ENCODE peak calls at places on chromosomes 4 and X, in five cellular contexts. G is K562, X is HCT116, A is HepG2, U is H1. I is an unnamed sample.

GRCh38 chrX:41122664-41123257 is 37.5 kb downstream of the USP9X start:
- DNase-seq in U (no peak), X (no peak), A (no peak), G (no peak), I (no peak)

GRCh38 chrX:107119281-107119680 is 659 bp upstream of the RBM41 start:
- DNase-seq in U (no peak), G (no peak), X (no peak), A (no peak), I (no peak)

GRCh38 chr4:186266699-186267467 is 894 bp downstream of the F11 start:
- DNase-seq in A (peak), G (no peak), U (no peak), X (no peak), I (no peak)

GRCh38 chrX:51456814-51457213 is 39.6 kb downstream of the NUDT11 start:
- DNase-seq in X (no peak), U (no peak), A (peak), G (no peak), I (no peak)

GRCh38 chr4:128353791-128354190 is 66.2 kb upstream of the PGRMC2 start:
- DNase-seq in X (no peak), G (no peak), U (no peak), A (no peak), I (no peak)

GRCh38 chr4:168612435-168613139 is 115.7 kb downstream of the PALLD start:
- DNase-seq in U (no peak), G (no peak), A (no peak), X (no peak), I (no peak)

GRCh38 chr4:140689628-140690027 is 66.6 kb downstream of the TBC1D9 start:
- DNase-seq in G (no peak), A (no peak), X (no peak), U (no peak), I (peak)

GRCh38 chr4:7970031-7970946 is 30.6 kb upstream of the AFAP1 start:
- DNase-seq in U (no peak), X (no peak), G (no peak), A (peak), I (no peak)

GRCh38 chr4:149291463-149291862 is 524.2 kb downstream of the IQCM start:
- DNase-seq in X (no peak), A (no peak), U (no peak), G (no peak), I (peak)

GRCh38 chr4:185322805-185323204 is 72.9 kb downstream of the LRP2BP start:
- DNase-seq in A (no peak), U (no peak), G (no peak), X (no peak), I (no peak)

GRCh38 chrX:108439961-108440696 is 491 bp downstream of the COL4A5 start:
- DNase-seq in G (peak), X (no peak), A (no peak), U (no peak), I (no peak)

GRCh38 chr4:145380123-145380522 is 101.5 kb upstream of the SMAD1 start:
- DNase-seq in U (no peak), X (no peak), A (no peak), G (no peak), I (no peak)

GRCh38 chr4:139301821-139302611 is at the start of gene NDUFC1:
- DNase-seq in A (peak), G (peak), U (peak), X (no peak), I (peak)

GRCh38 chrX:41452972-41453371 is 5.8 kb downstream of the NYX start:
- DNase-seq in A (no peak), G (no peak), U (no peak), X (no peak), I (no peak)

GRCh38 chr4:183136880-183137279 is 37.8 kb downstream of the WWC2 start:
- DNase-seq in X (no peak), G (no peak), U (no peak), A (no peak), I (no peak)
- TF ChIP-seq JUND in X (no peak), G (no peak), U (no peak), A (no peak), I (no peak)

GRCh38 chr4:80192252-80192866 is 4.9 kb upstream of the PRDM8 start:
- DNase-seq in U (no peak), A (no peak), G (no peak), X (no peak), I (no peak)

GRCh38 chr4:80188801-80189458 is 8.4 kb upstream of the PRDM8 start:
- DNase-seq in G (no peak), U (no peak), A (no peak), X (no peak), I (no peak)

GRCh38 chr4:80188457-80188800 is 8.9 kb upstream of the PRDM8 start:
- DNase-seq in U (no peak), G (no peak), X (no peak), A (no peak), I (no peak)

GRCh38 chr4:80189581-80189955 is 7.7 kb upstream of the PRDM8 start:
- DNase-seq in U (no peak), A (no peak), G (no peak), X (no peak), I (no peak)

GRCh38 chr4:80189956-80190671 is 7.2 kb upstream of the PRDM8 start:
- DNase-seq in X (no peak), G (no peak), A (no peak), U (peak), I (no peak)
- TF ChIP-seq JUND in X (no peak), G (no peak), A (no peak), U (no peak), I (no peak)

GRCh38 chrX:30995060-30995700 is 76.7 kb downstream of the FTHL17 start:
- DNase-seq in G (no peak), U (no peak), A (peak), X (no peak), I (no peak)
- TF ChIP-seq JUND in G (no peak), U (no peak), A (no peak), X (no peak), I (no peak)

DNA sequence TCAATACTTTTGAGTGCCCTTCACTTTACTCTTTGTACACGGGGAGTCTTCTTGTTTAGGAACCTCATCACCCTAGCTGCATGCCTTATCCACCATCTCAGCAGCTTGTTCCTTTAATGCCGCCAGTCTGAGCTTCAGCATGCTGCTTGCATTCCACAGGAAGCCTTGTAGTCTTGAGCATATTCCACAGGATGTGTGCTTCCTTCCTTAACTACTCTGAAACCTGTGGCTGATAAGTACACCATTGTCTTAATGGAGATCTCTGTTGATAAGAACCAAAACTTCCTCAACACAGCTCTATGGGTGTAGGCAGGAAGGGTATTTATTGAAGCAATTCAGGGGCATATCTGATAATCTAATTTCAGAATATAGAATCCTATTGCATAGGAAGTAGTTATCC is 24.4 kb upstream of the CCNI start:
- DNase-seq in X (no peak), U (no peak), G (no peak), A (no peak), I (no peak)
- TF ChIP-seq JUND in X (no peak), U (no peak), G (no peak), A (no peak), I (no peak)

I was measured in T47D.